ENCODE peak calls at places on chromosomes 11 and 22, in seven cellular contexts. I is M059J, T is NCI-H226, L is T47D, H is RKO, W is HTR-8/SVneo, M is EH. V is an unnamed sample.
A peak's percentile ranks its signal among the peaks of the same experiment; 100 is the strongest.

GRCh38 chr11:94518300-94518699 is 6.0 kb downstream of the C11orf97 start:
- DNase-seq in L (no peak), W (no peak), H (no peak), I (no peak), T (no peak), M (no peak), V (no peak)

GRCh38 chr11:64224891-64225607 is 937 bp downstream of the TRPT1 start:
- DNase-seq in L (no peak), H (no peak), I (no peak), W (no peak), T (no peak), M (no peak), V (no peak)

GRCh38 chr11:6327806-6328205 is 7.5 kb upstream of the CAVIN3 start:
- DNase-seq in I (no peak), W (no peak), L (no peak), M (no peak), T (no peak), H (no peak), V (no peak)

GRCh38 chr11:108758458-108758857 is 93.6 kb downstream of the DDX10 start:
- DNase-seq in H (no peak), W (no peak), M (no peak), T (no peak), L (no peak), I (no peak), V (no peak)

GRCh38 chr22:28175730-28176492 is 256.9 kb upstream of the PITPNB start:
- DNase-seq in T (no peak), H (no peak), I (no peak), L (no peak), W (no peak), M (no peak), V (no peak)

GRCh38 chr22:37340331-37341262 is 58.3 kb downstream of the CYTH4 start:
- DNase-seq in T (no peak), L (no peak), M (no peak), W (no peak), I (no peak), H (no peak), V (no peak)

GRCh38 chr11:1899100-1899499 is 7.4 kb upstream of the PRR33 start:
- DNase-seq in I (no peak), M (no peak), W (no peak), H (no peak), T (no peak), L (no peak), V (no peak)

GRCh38 chr11:104435498-104435897 is 271.6 kb upstream of the PDGFD start:
- DNase-seq in M (no peak), I (no peak), H (no peak), W (no peak), T (no peak), L (no peak), V (no peak)

GRCh38 chr11:27319065-27319464 is 44.0 kb downstream of the CCDC34 start:
- DNase-seq in H (peak; percentile 80), M (peak; percentile 78), T (no peak), W (no peak), L (no peak), I (peak; percentile 91), V (peak; percentile 67)

GRCh38 chr11:2536440-2536989 is 91.7 kb downstream of the KCNQ1 start:
- DNase-seq in I (no peak), H (no peak), M (no peak), T (no peak), L (no peak), W (no peak), V (no peak)

GRCh38 chr22:46576556-46577351 is 39.3 kb upstream of the CELSR1 start:
- DNase-seq in I (peak; percentile 20), W (peak; percentile 41), L (peak; percentile 59), T (no peak), M (peak; percentile 56), H (peak; percentile 63), V (peak; percentile 40)

GRCh38 chr22:31090217-31091085 is 9.3 kb downstream of the SMTN start:
- DNase-seq in H (no peak), L (peak; percentile 0), T (no peak), W (no peak), M (peak; percentile 59), I (no peak), V (no peak)

GRCh38 chr11:82750643-82751139 is 17.0 kb upstream of the FAM181B start:
- DNase-seq in I (peak; percentile 54), W (no peak), M (peak; percentile 0), T (no peak), L (no peak), H (no peak), V (peak; percentile 62)

GRCh38 chr11:110951041-110951440 is 238.8 kb upstream of the ARHGAP20 start:
- DNase-seq in T (no peak), H (no peak), L (no peak), M (no peak), W (no peak), I (no peak), V (peak; percentile 7)

GRCh38 chr11:75014129-75014528 is 25.4 kb downstream of the NEU3 start:
- DNase-seq in L (no peak), W (no peak), I (peak; percentile 75), H (peak; percentile 47), T (peak; percentile 67), M (peak; percentile 72), V (no peak)

GRCh38 chr11:30825723-30826122 is 239.6 kb upstream of the MPPED2 start:
- DNase-seq in H (no peak), T (no peak), W (no peak), M (no peak), L (no peak), I (no peak), V (no peak)

GRCh38 chr11:34565417-34566208 is 52.0 kb upstream of the ELF5 start:
- DNase-seq in W (no peak), L (no peak), T (no peak), M (peak; percentile 3), I (peak; percentile 37), H (peak; percentile 7), V (peak; percentile 33)

GRCh38 chr22:19178065-19178658 is 374 bp downstream of the SLC25A1 start:
- DNase-seq in M (peak; percentile 51), L (peak; percentile 26), I (peak; percentile 40), H (peak; percentile 52), W (no peak), T (no peak), V (no peak)

GRCh38 chr11:59728913-59729312 is 15.3 kb upstream of the OR10V1 start:
- DNase-seq in I (peak; percentile 39), W (no peak), L (no peak), M (no peak), H (no peak), T (no peak), V (no peak)

GRCh38 chr11:33835143-33835878 is 56.6 kb downstream of the LMO2 start:
- DNase-seq in L (peak; percentile 34), I (peak; percentile 86), M (peak; percentile 86), H (peak; percentile 72), T (peak; percentile 80), W (peak; percentile 62), V (peak; percentile 59)

V was measured in SW480.